ENCODE peak calls at places on chromosome 16, in four cellular contexts. Q, R, X and L are unnamed samples.

GRCh38 chr16:8634991-8635736 is 13.7 kb downstream of the METTL22 start:
- DNase-seq in X (no peak), R (peak), Q (no peak), L (peak)

GRCh38 chr16:84922351-84923135 is 88.8 kb downstream of the ZDHHC7 start:
- DNase-seq in Q (peak), R (no peak), X (no peak), L (peak)

GRCh38 chr16:10077861-10078260 is 104.4 kb downstream of the GRIN2A start:
- DNase-seq in Q (no peak), X (no peak), R (no peak), L (no peak)

GRCh38 chr16:28930203-28930602 is 1.6 kb upstream of the CD19 start:
- DNase-seq in X (no peak), Q (no peak), R (no peak), L (no peak)

GRCh38 chr16:11669380-11670146 is 1.3 kb downstream of the SNN start:
- DNase-seq in R (no peak), Q (no peak), X (no peak), L (peak)

GRCh38 chr16:74888888-74889287 is 96.0 kb downstream of the WDR59 start:
- DNase-seq in X (no peak), R (no peak), Q (no peak), L (no peak)

GRCh38 chr16:89152831-89153700 is 18.5 kb upstream of the CDH15 start:
- DNase-seq in Q (no peak), X (no peak), R (no peak), L (no peak)

GRCh38 chr16:67529639-67530012 is 997 bp downstream of the RIPOR1 start:
- DNase-seq in X (no peak), R (no peak), Q (no peak), L (peak)

GRCh38 chr16:19131809-19132777 is 18.3 kb downstream of the ITPRIPL2 start:
- DNase-seq in R (no peak), Q (no peak), X (no peak), L (no peak)